ENCODE peak calls at places on chromosomes 5 and 9, in four cellular contexts. X, Z, I and D are unnamed samples.

GRCh38 chr5:172903790-172904189 is 55.4 kb upstream of the RPL26L1 start:
- DNase-seq in X (no peak), Z (peak), I (no peak), D (no peak)

GRCh38 chr9:13615660-13616615 is 336.4 kb upstream of the MPDZ start:
- DNase-seq in X (no peak), Z (no peak), I (no peak), D (no peak)

GRCh38 chr5:1167361-1167727 is 34.1 kb upstream of the SLC6A19 start:
- DNase-seq in X (no peak), Z (no peak), I (no peak), D (no peak)

GRCh38 chr5:171580506-171581265 is 161.2 kb downstream of the FGF18 start:
- DNase-seq in X (no peak), Z (no peak), I (no peak), D (no peak)

GRCh38 chr9:135214054-135214640 is 126.7 kb downstream of the OLFM1 start:
- DNase-seq in X (no peak), Z (peak), I (no peak), D (peak)

GRCh38 chr5:39116347-39116899 is 42.2 kb upstream of the RICTOR start:
- DNase-seq in X (no peak), Z (no peak), I (no peak), D (no peak)

GRCh38 chr9:69322256-69322655 is 2.8 kb upstream of the ENTREP1 start:
- DNase-seq in X (no peak), Z (no peak), I (no peak), D (no peak)

GRCh38 chr5:52834320-52834719 is 46.6 kb downstream of the ITGA1 start:
- DNase-seq in X (no peak), Z (no peak), I (no peak), D (no peak)

GRCh38 chr5:139847790-139848507 is 52.3 kb downstream of the PSD2 start:
- DNase-seq in X (peak), Z (peak), I (no peak), D (peak)

GRCh38 chr9:129832957-129833356 is 2.1 kb downstream of the C9orf78 start:
- DNase-seq in X (no peak), Z (no peak), I (no peak), D (no peak)

GRCh38 chr5:32272746-32273145 is 40.0 kb downstream of the MTMR12 start:
- DNase-seq in X (no peak), Z (no peak), I (peak), D (no peak)

GRCh38 chr5:143145388-143145787 is 258.1 kb downstream of the NR3C1 start:
- DNase-seq in X (no peak), Z (no peak), I (no peak), D (no peak)

GRCh38 chr5:143142596-143143435 is 260.7 kb downstream of the NR3C1 start:
- DNase-seq in X (no peak), Z (no peak), I (no peak), D (no peak)

GRCh38 chr5:143141652-143142051 is 261.8 kb downstream of the NR3C1 start:
- DNase-seq in X (no peak), Z (no peak), I (no peak), D (no peak)

GRCh38 chr5:143146161-143146560 is 257.3 kb downstream of the NR3C1 start:
- DNase-seq in X (no peak), Z (no peak), I (no peak), D (no peak)

GRCh38 chr5:143143973-143144372 is 259.5 kb downstream of the NR3C1 start:
- DNase-seq in X (no peak), Z (no peak), I (no peak), D (no peak)
- TF ChIP-seq FOXJ3 in X (no peak), Z (no peak), I (no peak), D (no peak)

GRCh38 chr5:65117525-65117924 is 348.8 kb downstream of the CWC27 start:
- DNase-seq in X (no peak), Z (no peak), I (no peak), D (no peak)

GRCh38 chr5:65120371-65120967 is 351.7 kb downstream of the CWC27 start:
- DNase-seq in X (no peak), Z (no peak), I (no peak), D (no peak)

GRCh38 chr5:65125681-65126080 is 356.0 kb downstream of the ADAMTS6 start:
- DNase-seq in X (no peak), Z (no peak), I (no peak), D (no peak)

GRCh38 chr5:65126192-65126591 is 355.5 kb downstream of the ADAMTS6 start:
- DNase-seq in X (no peak), Z (no peak), I (no peak), D (no peak)

GRCh38 chr5:65121880-65122436 is 353.2 kb downstream of the CWC27 start:
- DNase-seq in X (peak), Z (no peak), I (no peak), D (no peak)
- TF ChIP-seq FOXJ3 in X (no peak), Z (no peak), I (no peak), D (no peak)

GRCh38 chr5:67858470-67859096 is 357.0 kb upstream of the PIK3R1 start:
- DNase-seq in X (no peak), Z (no peak), I (no peak), D (no peak)

GRCh38 chr5:67855523-67855922 is 360.0 kb upstream of the PIK3R1 start:
- DNase-seq in X (no peak), Z (no peak), I (no peak), D (no peak)
- TF ChIP-seq FOXJ3 in X (no peak), Z (no peak), I (no peak), D (no peak)

DNA sequence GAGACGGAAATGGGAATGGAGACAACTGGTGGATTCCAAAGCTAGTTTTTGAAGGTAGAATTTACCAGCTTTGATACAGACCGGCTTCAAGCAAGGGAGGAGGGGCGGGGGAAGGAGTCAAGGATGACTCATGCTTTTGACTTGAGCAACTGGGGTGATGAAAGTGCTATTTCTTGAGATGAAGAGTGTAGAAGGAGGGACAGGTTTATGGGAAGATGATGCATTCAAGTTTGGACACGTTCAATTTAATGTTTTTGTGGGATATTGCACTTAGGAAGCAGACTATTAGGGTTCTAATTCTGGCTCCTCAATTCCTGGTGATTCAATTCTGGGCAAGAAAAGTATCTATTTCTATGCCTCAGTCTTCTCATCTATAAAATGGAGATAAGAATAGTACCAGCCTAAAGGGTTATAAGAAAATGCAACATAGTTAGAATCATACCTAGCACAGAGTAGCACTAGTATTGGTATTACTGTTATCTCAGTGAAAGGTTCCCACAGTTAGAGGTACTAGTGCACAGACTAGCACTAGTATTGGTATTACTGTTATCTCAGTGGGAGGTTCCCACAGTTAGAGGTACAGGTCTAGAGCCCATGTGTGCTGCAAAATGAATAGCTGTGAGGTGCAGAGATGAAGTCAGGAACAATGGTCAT is 4.6 kb downstream of the NIPAL4 start:
- DNase-seq in X (peak), Z (no peak), I (no peak), D (no peak)
- TF ChIP-seq FOXJ3 in X (no peak), Z (no peak), I (no peak), D (no peak)

DNA sequence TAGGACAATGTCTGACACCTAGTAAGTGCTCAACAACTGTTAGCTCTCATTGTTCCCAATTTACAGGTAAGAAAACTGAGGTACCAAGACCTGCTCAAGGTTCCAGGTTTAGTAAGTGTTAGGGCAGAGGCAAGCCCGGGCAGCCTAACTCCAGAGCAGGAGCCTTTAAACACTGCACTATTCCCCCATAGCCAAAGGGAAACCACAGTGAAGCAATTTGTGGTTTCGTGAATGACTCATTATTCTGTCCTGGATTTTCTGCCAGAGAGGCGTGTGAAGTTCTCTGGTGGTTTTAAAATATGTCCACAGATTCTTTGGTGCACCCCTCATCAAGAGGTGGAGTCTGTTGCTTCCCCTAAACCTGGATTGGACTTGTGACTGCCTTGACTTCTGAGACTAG is 1.0 kb upstream of the MCC start:
- DNase-seq in X (no peak), Z (peak), I (peak), D (no peak)
- TF ChIP-seq FOXJ3 in X (no peak), Z (no peak), I (no peak), D (no peak)